ENCODE peak calls at places on chromosomes 11 and 22, in ten cellular contexts. X, Y, G, D, M, U, O, V, H and J are unnamed samples. For H3K36me3, the result is how much of the 10 kb centered on the place peaks cover.

GRCh38 chr11:66112041-66112491 is 42.0 kb downstream of the PACS1 start:
- DNase-seq in X (no peak), Y (no peak), G (no peak), D (peak), M (peak), U (no peak), O (no peak), V (no peak), H (no peak), J (no peak)

GRCh38 chr11:12214751-12215150 is 104.4 kb downstream of the MICAL2 start:
- DNase-seq in X (no peak), Y (no peak), G (no peak), D (peak), M (no peak), U (no peak), O (no peak), V (no peak), H (no peak), J (no peak)

GRCh38 chr22:44628856-44629255 is 73.1 kb upstream of the PRR5 start:
- DNase-seq in X (no peak), Y (no peak), G (no peak), D (no peak), M (no peak), U (no peak), O (no peak), V (peak), H (no peak), J (no peak)

GRCh38 chr22:41687901-41688364 is 734 bp downstream of the SNU13 start:
- DNase-seq in X (no peak), Y (peak), G (no peak), D (peak), M (peak), U (peak), O (no peak), V (peak), H (no peak), J (no peak)

GRCh38 chr11:11789735-11790369 is 51.9 kb upstream of the USP47 start:
- DNase-seq in X (peak), Y (peak), G (no peak), D (peak), M (peak), U (no peak), O (no peak), V (no peak), H (no peak), J (peak)

GRCh38 chr22:27215826-27216320 is 558.5 kb downstream of the MIAT start:
- DNase-seq in X (no peak), Y (no peak), G (no peak), D (no peak), M (no peak), U (no peak), O (no peak), V (no peak), H (no peak), J (no peak)

GRCh38 chr22:20738394-20739089 is 35.4 kb upstream of the SERPIND1 start:
- DNase-seq in X (no peak), Y (no peak), G (no peak), D (no peak), M (no peak), U (no peak), O (no peak), V (no peak), H (no peak), J (no peak)

GRCh38 chr11:69518081-69518950 is 36.9 kb downstream of the LINC01488 start:
- DNase-seq in X (peak), Y (no peak), G (no peak), D (peak), M (no peak), U (no peak), O (no peak), V (no peak), H (no peak), J (peak)

GRCh38 chr11:71064702-71065515 is 187.5 kb downstream of the SHANK2 start:
- DNase-seq in X (no peak), Y (no peak), G (no peak), D (no peak), M (no peak), U (no peak), O (no peak), V (no peak), H (no peak), J (no peak)

GRCh38 chr22:21044931-21045584 is 688 bp upstream of the LRRC74B start:
- DNase-seq in X (peak), Y (peak), G (no peak), D (peak), M (no peak), U (peak), O (no peak), V (peak), H (no peak), J (no peak)

GRCh38 chr22:22770280-22770871 is 117.2 kb upstream of the IGLL5 start:
- DNase-seq in X (peak), Y (peak), G (no peak), D (peak), M (peak), U (peak), O (peak), V (no peak), H (peak), J (peak)

GRCh38 chr11:74418509-74418895 is 20.3 kb upstream of the PGM2L1 start:
- DNase-seq in X (peak), Y (no peak), G (no peak), D (peak), M (no peak), U (no peak), O (no peak), V (no peak), H (no peak), J (peak)

GRCh38 chr11:114058871-114059277 is 637 bp upstream of the ZBTB16 start:
- DNase-seq in X (no peak), Y (peak), G (peak), D (peak), M (peak), U (peak), O (peak), V (no peak), H (peak), J (no peak)

GRCh38 chr11:130819561-130819960 is 96.7 kb downstream of the SNX19 start:
- DNase-seq in X (no peak), Y (no peak), G (no peak), D (no peak), M (no peak), U (no peak), O (no peak), V (no peak), H (no peak), J (no peak)

GRCh38 chr11:35905901-35906661 is 37.8 kb upstream of the LDLRAD3 start:
- DNase-seq in X (no peak), Y (no peak), G (no peak), D (peak), M (no peak), U (no peak), O (no peak), V (no peak), H (no peak), J (no peak)
- TF ChIP-seq CTCF in X (no peak), Y (no peak), G (no peak), D (no peak), M (no peak), U (no peak), O (no peak), V (no peak), H (no peak), J (no peak)

GRCh38 chr11:899724-900123 is 10.9 kb downstream of the CHID1 start:
- DNase-seq in X (no peak), Y (no peak), G (no peak), D (no peak), M (no peak), U (no peak), O (no peak), V (peak), H (no peak), J (no peak)
- H3K36me3 ChIP-seq in X (half or more), Y (under half), G (half or more), D (under half), M (under half), U (half or more), O (under half), V (half or more), H (half or more), J (under half)

GRCh38 chr22:37485006-37485713 is 1.0 kb downstream of the MFNG start:
- DNase-seq in X (no peak), Y (no peak), G (no peak), D (no peak), M (no peak), U (no peak), O (no peak), V (peak), H (no peak), J (no peak)

GRCh38 chr22:37485714-37486223 is 415 bp downstream of the MFNG start:
- DNase-seq in X (no peak), Y (no peak), G (no peak), D (no peak), M (no peak), U (no peak), O (no peak), V (no peak), H (no peak), J (no peak)

GRCh38 chr22:37487559-37487958 is 1.4 kb upstream of the MFNG start:
- DNase-seq in X (no peak), Y (no peak), G (no peak), D (no peak), M (no peak), U (no peak), O (no peak), V (no peak), H (no peak), J (no peak)

GRCh38 chr22:37487129-37487528 is 945 bp upstream of the MFNG start:
- DNase-seq in X (no peak), Y (no peak), G (no peak), D (no peak), M (no peak), U (no peak), O (no peak), V (peak), H (no peak), J (no peak)

GRCh38 chr22:37486224-37486845 is at the start of gene MFNG:
- DNase-seq in X (no peak), Y (peak), G (peak), D (peak), M (peak), U (peak), O (peak), V (peak), H (peak), J (peak)
- TF ChIP-seq CTCF in X (peak), Y (peak), G (no peak), D (no peak), M (peak), U (no peak), O (no peak), V (no peak), H (no peak), J (peak)

DNA sequence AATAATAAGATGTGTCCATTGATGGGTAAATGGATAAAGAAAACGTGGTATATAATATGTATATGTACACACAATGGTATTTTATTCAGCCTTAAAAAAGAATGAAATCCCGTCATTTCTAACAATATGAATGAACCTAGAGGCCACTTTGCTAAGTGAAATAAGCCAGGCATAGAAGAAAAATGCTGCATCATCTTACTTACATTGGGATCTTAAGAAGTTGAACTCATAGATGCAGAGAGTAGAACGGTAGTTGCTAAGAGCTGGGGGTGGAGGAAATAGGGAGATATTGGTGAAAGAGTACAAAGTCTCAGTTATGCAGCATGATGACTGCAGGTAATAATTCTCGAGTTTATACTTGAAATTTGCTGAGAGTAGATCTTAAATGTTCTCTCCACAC is 14.3 kb upstream of the SLC36A4 start:
- DNase-seq in X (no peak), Y (no peak), G (no peak), D (no peak), M (no peak), U (no peak), O (no peak), V (no peak), H (no peak), J (no peak)
- H3K36me3 ChIP-seq in X (under half), Y (under half), G (under half), D (under half), M (under half), U (under half), O (under half), V (under half), H (under half), J (under half)

GRCh38 chr11:27390318-27390958 is 27.4 kb upstream of the CCDC34 start:
- DNase-seq in X (no peak), Y (no peak), G (no peak), D (no peak), M (no peak), U (no peak), O (no peak), V (no peak), H (no peak), J (no peak)
- TF ChIP-seq CTCF in X (no peak), Y (peak), G (no peak), D (no peak), M (peak), U (no peak), O (no peak), V (no peak), H (no peak), J (no peak)

GRCh38 chr22:31241936-31242335 is 29.8 kb downstream of the LIMK2 start:
- DNase-seq in X (peak), Y (no peak), G (no peak), D (peak), M (no peak), U (no peak), O (no peak), V (no peak), H (no peak), J (peak)
- H3K36me3 ChIP-seq in X (under half), Y (under half), G (under half), D (under half), M (under half), U (under half), O (under half), V (under half), H (under half), J (under half)

GRCh38 chr11:2742611-2743426 is 43.0 kb upstream of the KCNQ1OT1 start:
- DNase-seq in X (no peak), Y (no peak), G (peak), D (no peak), M (no peak), U (peak), O (peak), V (peak), H (no peak), J (no peak)
- TF ChIP-seq CTCF in X (no peak), Y (no peak), G (no peak), D (no peak), M (no peak), U (no peak), O (no peak), V (no peak), H (no peak), J (no peak)

DNA sequence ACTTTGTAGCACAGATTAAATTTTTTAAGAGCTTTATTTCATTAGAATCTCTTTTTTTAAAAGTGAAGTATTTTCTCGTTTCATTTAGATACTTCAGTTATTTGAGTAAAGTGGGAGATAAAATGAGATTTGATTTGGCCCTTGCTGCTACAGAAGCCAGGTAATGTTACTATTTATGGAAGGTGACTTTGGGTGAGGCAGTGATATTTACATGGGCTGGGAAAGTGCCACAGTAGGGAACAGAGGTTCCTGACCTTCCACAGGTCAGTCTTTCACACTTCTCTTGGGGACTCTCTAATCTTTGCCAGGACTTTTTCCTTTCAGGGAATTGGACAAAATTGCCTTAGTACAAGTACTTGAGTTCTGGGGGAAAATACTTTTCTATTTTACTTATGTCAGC is 20.4 kb downstream of the CTR9 start:
- DNase-seq in X (no peak), Y (no peak), G (no peak), D (no peak), M (no peak), U (no peak), O (no peak), V (no peak), H (no peak), J (no peak)
- H3K36me3 ChIP-seq in X (half or more), Y (under half), G (half or more), D (half or more), M (half or more), U (half or more), O (under half), V (under half), H (half or more), J (under half)